ENCODE peak calls at places on chromosomes 12 and 14, in eight cellular contexts. E is left cardiac atrium; Q is NCI-H146; S is GM10248; U is stimulated activated naive CD4-positive, alpha-beta T cell treated with Interleukin-2 at 50 U/mL for 16 hours; W is non-pigmented ciliary epithelial cell; F is NCI-H446; Y is amniotic stem cell. G is an unnamed sample.

GRCh38 chr14:92441751-92442477 is 71.7 kb upstream of the RIN3 start:
- DNase-seq in E (no peak), Q (no peak), S (no peak), U (no peak), W (no peak), F (no peak), Y (no peak), G (no peak)

GRCh38 chr12:45205165-45205825 is 10.6 kb upstream of the ANO6 start:
- DNase-seq in E (no peak), Q (no peak), S (no peak), U (no peak), W (no peak), F (no peak), Y (no peak), G (no peak)

GRCh38 chr12:70456953-70457352 is 90.9 kb downstream of the KCNMB4 start:
- DNase-seq in E (no peak), Q (no peak), S (no peak), U (no peak), W (no peak), F (no peak), Y (no peak), G (no peak)

GRCh38 chr14:93269341-93270068 is 62.4 kb downstream of the UBR7 start:
- DNase-seq in E (no peak), Q (no peak), S (no peak), U (no peak), W (peak), F (no peak), Y (no peak), G (no peak)

GRCh38 chr14:22303589-22304195 is 285.3 kb downstream of the DAD1 start:
- DNase-seq in E (no peak), Q (no peak), S (no peak), U (no peak), W (no peak), F (peak), Y (no peak), G (no peak)

GRCh38 chr14:99946652-99947489 is 118.4 kb upstream of the EVL start:
- DNase-seq in E (no peak), Q (no peak), S (peak), U (peak), W (no peak), F (peak), Y (no peak), G (no peak)

GRCh38 chr14:76676539-76676938 is 84.7 kb upstream of the VASH1 start:
- DNase-seq in E (no peak), Q (no peak), S (no peak), U (no peak), W (no peak), F (no peak), Y (no peak), G (no peak)

GRCh38 chr14:53367631-53368030 is 214.5 kb upstream of the DDHD1 start:
- DNase-seq in E (no peak), Q (no peak), S (no peak), U (no peak), W (no peak), F (no peak), Y (no peak), G (no peak)

GRCh38 chr12:1474567-1475153 is 119.7 kb downstream of the FBXL14 start:
- DNase-seq in E (no peak), Q (no peak), S (no peak), U (no peak), W (peak), F (peak), Y (peak), G (no peak)

GRCh38 chr12:108768591-108769500 is 37.5 kb upstream of the CORO1C start:
- DNase-seq in E (peak), Q (peak), S (peak), U (no peak), W (no peak), F (no peak), Y (no peak), G (no peak)

GRCh38 chr14:91068642-91069041 is 8.2 kb upstream of the RPS6KA5 start:
- DNase-seq in E (no peak), Q (no peak), S (no peak), U (no peak), W (no peak), F (no peak), Y (no peak), G (no peak)

GRCh38 chr12:25121916-25122315 is 73.0 kb downstream of the DNAI7 start:
- DNase-seq in E (no peak), Q (no peak), S (no peak), U (no peak), W (peak), F (no peak), Y (no peak), G (no peak)

GRCh38 chr12:21416611-21417121 is 20.8 kb upstream of the PYROXD1 start:
- DNase-seq in E (no peak), Q (no peak), S (no peak), U (no peak), W (peak), F (no peak), Y (no peak), G (peak)

GRCh38 chr12:91975891-91976290 is 169.8 kb downstream of the BTG1 start:
- DNase-seq in E (no peak), Q (no peak), S (no peak), U (no peak), W (no peak), F (no peak), Y (no peak), G (no peak)

GRCh38 chr14:53517276-53517960 is 364.3 kb upstream of the DDHD1 start:
- DNase-seq in E (no peak), Q (no peak), S (no peak), U (no peak), W (no peak), F (no peak), Y (no peak), G (no peak)

GRCh38 chr14:99732436-99733220 is 48.5 kb downstream of the CYP46A1 start:
- DNase-seq in E (peak), Q (no peak), S (no peak), U (no peak), W (no peak), F (no peak), Y (no peak), G (no peak)

GRCh38 chr12:3261782-3262359 is 184.7 kb downstream of the TSPAN9 start:
- DNase-seq in E (no peak), Q (no peak), S (no peak), U (no peak), W (no peak), F (no peak), Y (no peak), G (no peak)

GRCh38 chr14:34997762-34998161 is 15.0 kb downstream of the SRP54 start:
- DNase-seq in E (no peak), Q (no peak), S (no peak), U (no peak), W (no peak), F (peak), Y (no peak), G (no peak)

GRCh38 chr12:75578546-75578945 is 67.1 kb upstream of the KRR1 start:
- DNase-seq in E (no peak), Q (peak), S (no peak), U (no peak), W (no peak), F (no peak), Y (no peak), G (no peak)

GRCh38 chr12:92539966-92540791 is 162.6 kb upstream of the PLEKHG7 start:
- DNase-seq in E (peak), Q (peak), S (no peak), U (no peak), W (no peak), F (peak), Y (no peak), G (no peak)

GRCh38 chr14:61322011-61322798 is 826 bp downstream of the PRKCH start:
- DNase-seq in E (peak), Q (peak), S (no peak), U (peak), W (no peak), F (no peak), Y (no peak), G (no peak)

GRCh38 chr12:128871516-128871892 is 18.2 kb downstream of the GLT1D1 start:
- DNase-seq in E (no peak), Q (no peak), S (no peak), U (no peak), W (no peak), F (no peak), Y (no peak), G (no peak)

GRCh38 chr12:69068431-69068830 is 135.5 kb upstream of the CPM start:
- DNase-seq in E (no peak), Q (no peak), S (no peak), U (no peak), W (no peak), F (no peak), Y (no peak), G (peak)

G was measured in epithelial cell of proximal tubule.